ENCODE peak calls at places on chromosomes 5 and 9, in five cellular contexts. K, B, G, W and Y are unnamed samples.

GRCh38 chr9:8262625-8263622 is 463.3 kb upstream of the DMAC1 start:
- DNase-seq in K (peak; percentile 38), B (no peak), G (no peak), W (peak; percentile 1), Y (no peak)

GRCh38 chr5:64744914-64745313 is 23.6 kb downstream of the SREK1IP1 start:
- DNase-seq in K (no peak), B (no peak), G (no peak), W (no peak), Y (no peak)

GRCh38 chr9:8432224-8432623 is 632.6 kb upstream of the DMAC1 start:
- DNase-seq in K (no peak), B (no peak), G (no peak), W (no peak), Y (no peak)

GRCh38 chr9:98157372-98157771 is 35.1 kb downstream of the CORO2A start:
- DNase-seq in K (no peak), B (no peak), G (no peak), W (no peak), Y (no peak)

GRCh38 chr5:74396913-74397606 is 243.5 kb downstream of the ENC1 start:
- DNase-seq in K (no peak), B (no peak), G (peak; percentile 23), W (no peak), Y (no peak)

GRCh38 chr5:157998021-157998504 is 139.1 kb upstream of the CLINT1 start:
- DNase-seq in K (peak; percentile 25), B (peak; percentile 90), G (no peak), W (peak; percentile 6), Y (no peak)

GRCh38 chr9:114371343-114371985 is 16.3 kb downstream of the AKNA start:
- DNase-seq in K (no peak), B (no peak), G (no peak), W (no peak), Y (no peak)

GRCh38 chr9:33676746-33677505 is 118.4 kb upstream of the PRSS3 start:
- DNase-seq in K (peak; percentile 58), B (peak; percentile 10), G (peak; percentile 5), W (peak; percentile 18), Y (peak; percentile 76)

GRCh38 chr9:100011062-100011681 is 87.6 kb downstream of the ERP44 start:
- DNase-seq in K (peak; percentile 74), B (peak; percentile 65), G (peak; percentile 48), W (peak; percentile 60), Y (peak; percentile 39)

GRCh38 chr9:35904966-35905781 is 828 bp upstream of the HRCT1 start:
- DNase-seq in K (peak; percentile 88), B (peak; percentile 82), G (peak; percentile 43), W (no peak), Y (no peak)

GRCh38 chr9:137947012-137947411 is 69.4 kb downstream of the CACNA1B start:
- DNase-seq in K (no peak), B (no peak), G (no peak), W (no peak), Y (no peak)

GRCh38 chr9:123335227-123335985 is 20.6 kb upstream of the CRB2 start:
- DNase-seq in K (peak; percentile 86), B (peak; percentile 57), G (peak; percentile 86), W (peak; percentile 73), Y (peak; percentile 40)

GRCh38 chr9:38482918-38483592 is 58.8 kb upstream of the IGFBPL1 start:
- DNase-seq in K (no peak), B (peak; percentile 87), G (no peak), W (no peak), Y (no peak)

GRCh38 chr5:141958773-141959172 is 771 bp upstream of the PCDH12 start:
- DNase-seq in K (peak; percentile 47), B (peak; percentile 68), G (peak; percentile 32), W (peak; percentile 59), Y (no peak)

GRCh38 chr5:142512041-142512679 is 173.7 kb downstream of the FGF1 start:
- DNase-seq in K (peak; percentile 68), B (no peak), G (peak; percentile 73), W (peak; percentile 62), Y (no peak)

GRCh38 chr5:126007841-126008240 is 415.4 kb upstream of the GRAMD2B start:
- DNase-seq in K (peak; percentile 68), B (no peak), G (no peak), W (peak; percentile 18), Y (no peak)

GRCh38 chr5:176743136-176743827 is 67.1 kb upstream of the UNC5A start:
- DNase-seq in K (no peak), B (no peak), G (no peak), W (no peak), Y (peak; percentile 58)

GRCh38 chr5:135476615-135477493 is 24.7 kb upstream of the TIFAB start:
- DNase-seq in K (no peak), B (no peak), G (no peak), W (no peak), Y (no peak)

GRCh38 chr5:5585751-5586341 is 163.4 kb downstream of the ICE1 start:
- DNase-seq in K (no peak), B (no peak), G (peak; percentile 7), W (no peak), Y (no peak)

GRCh38 chr5:76351577-76351976 is 51.5 kb upstream of the IQGAP2 start:
- DNase-seq in K (no peak), B (no peak), G (no peak), W (no peak), Y (no peak)

GRCh38 chr5:69213513-69214215 is 21.0 kb upstream of the CDK7 start:
- DNase-seq in K (peak; percentile 88), B (peak; percentile 59), G (peak; percentile 74), W (peak; percentile 51), Y (no peak)

GRCh38 chr5:15752886-15753285 is 252.9 kb downstream of the FBXL7 start:
- DNase-seq in K (peak; percentile 24), B (no peak), G (peak; percentile 52), W (peak; percentile 74), Y (peak; percentile 35)

GRCh38 chr5:86613459-86613858 is 4.3 kb upstream of the COX7C start:
- DNase-seq in K (peak; percentile 20), B (peak; percentile 9), G (no peak), W (no peak), Y (no peak)

GRCh38 chr5:74631088-74631960 is 9.2 kb downstream of the ENC1 start:
- DNase-seq in K (peak; percentile 57), B (peak; percentile 85), G (no peak), W (peak; percentile 84), Y (no peak)

GRCh38 chr5:52690236-52690685 is 97.5 kb upstream of the ITGA1 start:
- DNase-seq in K (no peak), B (no peak), G (peak; percentile 61), W (peak; percentile 63), Y (no peak)

GRCh38 chr9:128558431-128559310 is 6.3 kb downstream of the SPTAN1 start:
- DNase-seq in K (peak; percentile 90), B (peak; percentile 81), G (peak; percentile 86), W (peak; percentile 94), Y (peak; percentile 26)

GRCh38 chr5:12272389-12272788 is 368.1 kb upstream of the CTNND2 start:
- DNase-seq in K (no peak), B (peak; percentile 36), G (no peak), W (no peak), Y (no peak)

GRCh38 chr9:129183495-129184308 is 5.6 kb upstream of the IER5L start:
- DNase-seq in K (peak; percentile 28), B (peak; percentile 35), G (no peak), W (no peak), Y (no peak)

GRCh38 chr5:111374380-111374779 is 138.0 kb downstream of the STARD4 start:
- DNase-seq in K (no peak), B (no peak), G (no peak), W (no peak), Y (no peak)

GRCh38 chr9:3032898-3033297 is 189.0 kb upstream of the PUM3 start:
- DNase-seq in K (no peak), B (no peak), G (no peak), W (no peak), Y (no peak)

GRCh38 chr5:130243641-130244040 is 339.4 kb downstream of the CHSY3 start:
- DNase-seq in K (no peak), B (no peak), G (no peak), W (no peak), Y (no peak)

GRCh38 chr5:122683631-122684030 is 91.2 kb upstream of the SNX2 start:
- DNase-seq in K (no peak), B (no peak), G (no peak), W (no peak), Y (no peak)

GRCh38 chr9:71762900-71763653 is 5.2 kb downstream of the CEMIP2 start:
- DNase-seq in K (peak; percentile 72), B (peak; percentile 57), G (peak; percentile 92), W (peak; percentile 42), Y (no peak)

GRCh38 chr5:112915831-112916230 is 6.2 kb downstream of the REEP5 start:
- DNase-seq in K (no peak), B (no peak), G (no peak), W (no peak), Y (no peak)

GRCh38 chr9:134853893-134854292 is 26.7 kb upstream of the FCN2 start:
- DNase-seq in K (no peak), B (no peak), G (no peak), W (no peak), Y (no peak)

GRCh38 chr5:136213919-136214493 is 21.0 kb upstream of the SMIM32 start:
- DNase-seq in K (no peak), B (no peak), G (peak; percentile 41), W (no peak), Y (no peak)

GRCh38 chr9:83056911-83057310 is 6.0 kb downstream of the RASEF start:
- DNase-seq in K (no peak), B (no peak), G (no peak), W (no peak), Y (no peak)

GRCh38 chr5:145718956-145719355 is 116.2 kb downstream of the PRELID2 start:
- DNase-seq in K (peak; percentile 37), B (peak; percentile 23), G (peak; percentile 49), W (peak; percentile 39), Y (no peak)
- TF ChIP-seq CTCF in K (peak; percentile 66), B (peak; percentile 52), G (peak; percentile 77), W (peak; percentile 53), Y (peak; percentile 47)

DNA sequence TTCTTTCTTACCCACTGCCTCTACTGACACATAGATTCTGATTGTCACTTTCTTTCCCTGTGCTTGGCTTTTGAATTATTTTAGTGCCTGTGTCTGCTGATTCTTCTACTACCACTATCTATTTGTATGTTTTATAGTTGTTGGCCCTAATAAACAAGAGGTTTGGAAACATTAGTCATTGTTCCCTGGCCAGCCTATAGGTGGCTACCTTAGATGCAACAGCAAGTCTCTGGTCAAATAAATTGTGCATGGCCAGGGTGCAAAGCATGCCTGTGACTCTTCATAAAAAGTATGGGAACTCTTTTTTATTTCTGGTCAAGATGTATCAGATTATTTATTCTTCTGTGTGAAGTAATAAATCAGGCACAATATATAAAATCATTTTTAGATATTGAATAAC is 124.4 kb downstream of the PLK2 start:
- DNase-seq in K (peak; percentile 13), B (peak; percentile 44), G (no peak), W (no peak), Y (no peak)
- TF ChIP-seq CTCF in K (peak; percentile 16), B (peak; percentile 50), G (no peak), W (peak; percentile 21), Y (no peak)

DNA sequence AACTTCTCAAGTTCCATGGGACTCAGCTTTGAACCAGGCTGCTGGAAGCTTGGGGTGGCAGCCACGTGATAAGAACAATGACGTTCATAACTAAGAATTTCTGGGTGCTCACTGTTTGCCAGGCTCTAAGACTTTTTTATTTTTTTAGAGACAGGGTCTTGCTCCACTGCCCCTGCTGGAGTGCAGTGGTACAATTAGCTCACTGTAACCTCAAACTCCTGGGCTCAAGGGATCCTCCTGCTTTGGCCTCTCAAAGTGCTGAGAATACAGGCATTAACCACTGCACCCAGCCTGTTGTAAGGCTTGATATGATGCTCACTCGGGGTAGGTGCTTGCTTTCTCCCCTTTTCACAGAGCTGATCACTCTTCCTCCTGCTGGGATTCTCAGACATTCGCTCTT is 38.7 kb downstream of the PTPN3 start:
- DNase-seq in K (no peak), B (no peak), G (no peak), W (no peak), Y (no peak)
- TF ChIP-seq CTCF in K (no peak), B (no peak), G (no peak), W (no peak), Y (no peak)

GRCh38 chr5:66724740-66725139 is 128.5 kb downstream of the MAST4 start:
- DNase-seq in K (peak; percentile 30), B (no peak), G (peak; percentile 3), W (no peak), Y (no peak)
- TF ChIP-seq CTCF in K (peak; percentile 33), B (peak; percentile 13), G (peak; percentile 55), W (peak; percentile 43), Y (peak; percentile 9)